ENCODE peak calls at places on chromosomes 11 and 22, in seven cellular contexts. X is left ventricle myocardium superior; M is NCI-H2081; Z is activated CD4-positive, alpha-beta memory T cell treated with anti-CD3 and anti-CD28 coated beads, Interleukin-2, amount 10 ng/mL, durations not matched to agents 7 days and 5 days; V is T-cell; I is MG63; K is HEK293T. N is an unnamed sample.

GRCh38 chr11:9738126-9738525 is 74.2 kb downstream of the SWAP70 start:
- DNase-seq in X (no peak), M (no peak), Z (no peak), V (no peak), I (no peak), K (no peak), N (no peak)

GRCh38 chr22:40499187-40499753 is 128.9 kb downstream of the SGSM3 start:
- DNase-seq in X (no peak), M (no peak), Z (no peak), V (no peak), I (peak; percentile 71), K (no peak), N (no peak)

GRCh38 chr11:59822989-59823566 is 12.5 kb upstream of the MRPL16 start:
- DNase-seq in X (no peak), M (peak; percentile 66), Z (peak; percentile 47), V (no peak), I (peak; percentile 33), K (peak; percentile 45), N (no peak)

GRCh38 chr11:11558352-11558751 is 63.5 kb downstream of the GALNT18 start:
- DNase-seq in X (peak; percentile 36), M (no peak), Z (no peak), V (no peak), I (no peak), K (no peak), N (no peak)

GRCh38 chr11:29989181-29989580 is 27.6 kb downstream of the KCNA4 start:
- DNase-seq in X (no peak), M (no peak), Z (no peak), V (no peak), I (no peak), K (no peak), N (no peak)

GRCh38 chr11:33207408-33207985 is 46.2 kb upstream of the CSTF3 start:
- DNase-seq in X (peak; percentile 43), M (no peak), Z (no peak), V (no peak), I (no peak), K (no peak), N (peak; percentile 18)

GRCh38 chr11:69416123-69416475 is 65.4 kb upstream of the LINC01488 start:
- DNase-seq in X (peak; percentile 21), M (no peak), Z (no peak), V (no peak), I (no peak), K (no peak), N (no peak)

GRCh38 chr11:26028294-26028954 is 303.5 kb upstream of the ANO3 start:
- DNase-seq in X (no peak), M (no peak), Z (no peak), V (no peak), I (no peak), K (no peak), N (no peak)

GRCh38 chr11:74057251-74058151 is 48.6 kb upstream of the UCP3 start:
- DNase-seq in X (no peak), M (no peak), Z (no peak), V (no peak), I (no peak), K (no peak), N (no peak)

GRCh38 chr11:83284501-83285051 is 1.6 kb downstream of the CCDC90B start:
- DNase-seq in X (no peak), M (no peak), Z (no peak), V (no peak), I (no peak), K (no peak), N (no peak)